ENCODE peak calls at places on chromosome 5, in nine cellular contexts. B is stomach, G is uterus, D is heart left ventricle, F is transverse colon, W is neural progenitor cell, Y is kidney, T is foreskin keratinocyte, H is pancreas. I is an unnamed sample. For H3K4me1, the result is how much of the 10 kb centered on the place peaks cover.

GRCh38 chr5:73118331-73119011 is 1.9 kb upstream of the TMEM171 start:
- DNase-seq in G (no peak), T (no peak), B (peak), H (no peak), Y (no peak), D (no peak), F (peak), W (no peak), I (no peak)

GRCh38 chr5:1744393-1745189 is 55.0 kb downstream of the MRPL36 start:
- DNase-seq in F (no peak), Y (peak), W (no peak), B (no peak), G (peak), D (peak), H (no peak), T (no peak), I (no peak)

GRCh38 chr5:128645582-128645981 is 107.5 kb upstream of the FBN2 start:
- DNase-seq in H (no peak), Y (no peak), G (no peak), T (no peak), W (no peak), B (no peak), D (no peak), F (no peak), I (no peak)

GRCh38 chr5:6728011-6728794 is 15.0 kb downstream of the TENT4A start:
- DNase-seq in T (no peak), G (no peak), B (no peak), H (no peak), D (no peak), W (peak), Y (no peak), F (no peak), I (no peak)

GRCh38 chr5:56064984-56065383 is 70.2 kb upstream of the IL6ST start:
- DNase-seq in D (no peak), T (no peak), B (no peak), H (no peak), G (no peak), F (no peak), Y (no peak), W (no peak), I (no peak)

GRCh38 chr5:137035480-137035878 is 463.6 kb downstream of the SPOCK1 start:
- DNase-seq in W (no peak), H (no peak), F (no peak), B (no peak), G (no peak), Y (no peak), T (no peak), D (no peak), I (no peak)

GRCh38 chr5:113330533-113331200 is 104.1 kb downstream of the TSSK1B start:
- DNase-seq in D (no peak), Y (no peak), T (peak), H (no peak), F (no peak), G (no peak), B (no peak), W (peak), I (no peak)

GRCh38 chr5:42640835-42641234 is 115.8 kb upstream of the CCDC152 start:
- DNase-seq in Y (no peak), H (no peak), W (no peak), T (no peak), D (no peak), F (no peak), G (no peak), B (no peak), I (no peak)

GRCh38 chr5:161549106-161549505 is 2.6 kb upstream of the GABRB2 start:
- DNase-seq in W (peak), T (no peak), F (no peak), H (no peak), G (no peak), Y (no peak), D (no peak), B (no peak), I (no peak)

GRCh38 chr5:172660974-172661373 is 19.9 kb downstream of the NEURL1B start:
- DNase-seq in G (no peak), H (no peak), W (no peak), F (no peak), B (no peak), D (no peak), T (no peak), Y (no peak), I (no peak)

GRCh38 chr5:172659909-172660628 is 19.0 kb downstream of the NEURL1B start:
- DNase-seq in H (peak), B (peak), Y (peak), W (peak), G (peak), T (peak), F (peak), D (peak), I (peak)

GRCh38 chr5:172658391-172658790 is 17.3 kb downstream of the NEURL1B start:
- DNase-seq in Y (no peak), D (no peak), B (no peak), F (no peak), T (no peak), W (no peak), H (no peak), G (no peak), I (no peak)

GRCh38 chr5:172658869-172659513 is 17.9 kb downstream of the NEURL1B start:
- DNase-seq in W (no peak), T (peak), Y (no peak), B (peak), D (peak), H (peak), G (peak), F (peak), I (no peak)

DNA sequence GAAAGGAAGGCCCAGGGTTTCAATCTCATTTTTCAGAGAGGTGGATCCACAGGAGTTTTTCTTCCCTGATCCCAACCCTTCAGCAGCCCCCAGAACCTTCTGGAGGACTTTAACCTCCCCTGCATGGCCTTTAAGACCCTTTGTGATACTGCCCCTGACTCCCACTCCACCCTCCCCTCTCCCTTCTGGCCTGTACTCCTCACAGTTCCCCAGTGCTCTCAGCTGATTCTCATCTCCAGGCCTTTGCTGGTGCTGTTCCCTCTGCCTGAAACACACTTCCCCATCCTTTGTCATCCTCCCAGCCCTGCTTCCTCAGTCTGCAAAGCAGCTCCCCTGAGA is 18.5 kb downstream of the NEURL1B start:
- DNase-seq in F (no peak), W (no peak), B (no peak), G (no peak), T (no peak), H (no peak), D (no peak), Y (no peak), I (no peak)
- H3K4me1 ChIP-seq in F (under half), W (under half), B (under half), G (under half), T (under half), H (under half), D (half or more), Y (under half), I (under half)

DNA sequence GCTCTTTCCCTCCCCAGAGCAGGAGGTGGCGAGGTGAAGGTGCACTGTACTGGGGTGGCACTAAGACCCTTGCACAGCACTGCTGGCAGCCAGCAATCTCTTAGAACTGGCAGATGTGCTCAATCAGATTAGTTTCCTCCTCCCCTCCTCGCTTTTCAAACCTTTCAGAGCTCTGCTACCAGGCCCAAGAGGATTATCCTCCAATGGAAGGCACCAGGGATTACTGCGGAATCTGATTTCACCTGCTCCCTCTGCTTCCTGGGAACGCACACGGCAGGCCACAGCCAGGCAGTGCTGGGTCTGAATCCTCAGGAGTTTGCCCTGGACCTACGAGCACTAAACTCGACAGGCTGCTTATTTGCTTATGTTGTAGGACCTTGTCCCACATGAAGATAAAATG is 32.8 kb downstream of the FABP6 start:
- DNase-seq in W (peak), G (no peak), F (no peak), Y (no peak), T (no peak), B (no peak), D (no peak), H (no peak), I (no peak)
- H3K27ac ChIP-seq in W (peak), G (no peak), F (peak), Y (no peak), T (no peak), B (no peak), D (no peak), H (no peak), I (no peak)

GRCh38 chr5:81086881-81087281 is 126.7 kb downstream of the RASGRF2 start:
- DNase-seq in B (no peak), T (no peak), H (peak), G (no peak), Y (no peak), F (no peak), W (no peak), D (no peak), I (no peak)
- TF ChIP-seq CTCF in B (no peak), T (no peak), H (no peak), G (no peak), Y (no peak), F (no peak), W (no peak), D (no peak), I (no peak)

GRCh38 chr5:9601055-9601739 is 29.0 kb downstream of the TAS2R1 start:
- DNase-seq in G (no peak), D (no peak), F (no peak), W (no peak), T (no peak), Y (no peak), H (no peak), B (no peak), I (no peak)
- H3K4me1 ChIP-seq in G (under half), D (under half), F (under half), W (under half), T (under half), Y (under half), H (under half), B (under half), I (under half)

I was measured in lung.